ENCODE peak calls at places on chromosomes 11 and 22, in six cellular contexts. X, Z, M, N, H and V are unnamed samples.

GRCh38 chr11:63996512-63996911 is 10.3 kb downstream of the OTUB1 start:
- DNase-seq in M (no peak), X (no peak), H (no peak), Z (no peak), N (no peak), V (no peak)

GRCh38 chr11:101442171-101442570 is 141.6 kb downstream of the TRPC6 start:
- DNase-seq in X (no peak), Z (no peak), M (no peak), H (no peak), N (no peak), V (no peak)

GRCh38 chr22:20254975-20255946 is 12.9 kb downstream of the RTN4R start:
- DNase-seq in X (no peak), N (no peak), H (no peak), M (no peak), Z (no peak), V (no peak)

GRCh38 chr11:61747389-61748285 is 4.8 kb upstream of the MYRF start:
- DNase-seq in Z (peak), M (peak), N (peak), X (peak), H (peak), V (peak)

GRCh38 chr11:116330439-116331185 is 442.2 kb downstream of the BUD13 start:
- DNase-seq in N (no peak), H (no peak), Z (no peak), M (no peak), X (no peak), V (no peak)

GRCh38 chr11:71458146-71459070 is 5.4 kb downstream of the NADSYN1 start:
- DNase-seq in H (no peak), X (no peak), Z (no peak), N (no peak), M (peak), V (no peak)

GRCh38 chr11:128757235-128757711 is 63.4 kb downstream of the FLI1 start:
- DNase-seq in N (no peak), Z (peak), X (no peak), M (no peak), H (no peak), V (no peak)

GRCh38 chr11:35541621-35542375 is 16.4 kb upstream of the PAMR1 start:
- DNase-seq in N (no peak), M (no peak), Z (peak), H (no peak), X (no peak), V (no peak)

GRCh38 chr11:128814856-128815705 is 52.0 kb downstream of the KCNJ1 start:
- DNase-seq in X (no peak), N (peak), H (no peak), M (no peak), Z (no peak), V (no peak)

GRCh38 chr11:16959528-16960100 is 54.6 kb downstream of the PLEKHA7 start:
- DNase-seq in M (no peak), X (no peak), N (peak), H (no peak), Z (no peak), V (no peak)

GRCh38 chr11:134264966-134265365 is 11.2 kb upstream of the GLB1L3 start:
- DNase-seq in N (no peak), X (no peak), Z (no peak), H (no peak), M (no peak), V (no peak)

GRCh38 chr11:128689946-128690745 is 3.7 kb upstream of the FLI1 start:
- DNase-seq in M (peak), Z (no peak), X (peak), H (peak), N (peak), V (no peak)

GRCh38 chr22:38162881-38163843 is 18.5 kb downstream of the PLA2G6 start:
- DNase-seq in M (peak), X (no peak), N (no peak), Z (no peak), H (no peak), V (peak)

GRCh38 chr11:45390407-45390806 is 104.3 kb upstream of the SYT13 start:
- DNase-seq in X (no peak), N (no peak), M (peak), H (no peak), Z (no peak), V (no peak)

GRCh38 chr11:22976146-22976545 is 115.9 kb upstream of the CCDC179 start:
- DNase-seq in M (no peak), X (peak), Z (no peak), N (no peak), H (no peak), V (no peak)

GRCh38 chr11:120520091-120520822 is 8.7 kb downstream of the GRIK4 start:
- DNase-seq in H (no peak), Z (no peak), X (no peak), N (no peak), M (peak), V (peak)

GRCh38 chr22:35837328-35837727 is 119.7 kb downstream of the APOL5 start:
- DNase-seq in Z (no peak), H (no peak), X (no peak), N (no peak), M (no peak), V (no peak)

GRCh38 chr11:106087815-106088435 is 10.5 kb downstream of the AASDHPPT start:
- DNase-seq in X (peak), M (no peak), H (no peak), N (peak), Z (peak), V (peak)

GRCh38 chr11:95138448-95138847 is 48.8 kb downstream of the ENDOD1 start:
- DNase-seq in N (no peak), Z (no peak), M (no peak), X (no peak), H (no peak), V (no peak)

DNA sequence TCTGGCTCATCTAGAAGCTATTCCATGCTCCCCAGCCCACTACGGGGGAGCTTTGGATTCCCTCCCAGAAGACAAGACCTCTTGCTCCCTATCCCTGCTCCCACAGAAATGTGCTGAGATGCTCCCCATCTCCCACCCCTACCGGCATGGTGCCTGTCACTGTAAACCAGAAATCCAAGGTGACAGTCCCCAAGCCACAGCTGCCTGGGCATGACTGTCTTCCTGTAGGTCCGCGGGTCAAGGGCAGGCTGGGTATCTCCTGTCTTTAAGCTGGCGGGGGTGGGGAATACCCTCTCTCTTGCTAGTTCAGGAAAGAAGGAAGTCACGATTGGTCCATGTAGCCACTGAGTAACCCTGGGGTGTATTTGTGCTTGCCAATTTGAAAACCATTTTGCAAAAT is 12.4 kb upstream of the MYO18B start:
- DNase-seq in X (no peak), M (no peak), H (no peak), Z (no peak), N (no peak), V (no peak)
- H3K27ac ChIP-seq in X (no peak), M (no peak), H (no peak), Z (no peak), N (no peak), V (no peak)

DNA sequence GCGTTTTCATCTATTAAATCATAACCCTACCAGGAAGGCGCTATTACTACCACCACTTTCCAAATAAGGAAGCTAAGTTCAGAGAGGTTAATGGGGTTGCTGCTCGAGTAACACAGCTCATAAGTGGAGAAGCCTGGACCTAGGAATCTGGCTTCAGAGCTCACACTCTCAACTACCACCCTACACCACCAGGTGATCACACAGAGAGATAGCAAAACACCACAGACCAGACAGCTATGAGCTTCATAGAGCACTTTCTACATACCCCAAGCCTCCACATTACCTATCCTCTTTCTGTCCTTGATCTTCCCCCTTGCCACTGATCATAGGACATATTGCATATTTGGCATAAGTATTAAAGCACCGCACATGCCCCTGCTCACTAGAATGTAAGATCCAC is 65.4 kb downstream of the TIMP3 start:
- DNase-seq in M (no peak), H (no peak), Z (no peak), X (no peak), N (no peak), V (no peak)
- TF ChIP-seq CTCF in M (no peak), H (no peak), Z (no peak), X (no peak), N (no peak), V (no peak)

DNA sequence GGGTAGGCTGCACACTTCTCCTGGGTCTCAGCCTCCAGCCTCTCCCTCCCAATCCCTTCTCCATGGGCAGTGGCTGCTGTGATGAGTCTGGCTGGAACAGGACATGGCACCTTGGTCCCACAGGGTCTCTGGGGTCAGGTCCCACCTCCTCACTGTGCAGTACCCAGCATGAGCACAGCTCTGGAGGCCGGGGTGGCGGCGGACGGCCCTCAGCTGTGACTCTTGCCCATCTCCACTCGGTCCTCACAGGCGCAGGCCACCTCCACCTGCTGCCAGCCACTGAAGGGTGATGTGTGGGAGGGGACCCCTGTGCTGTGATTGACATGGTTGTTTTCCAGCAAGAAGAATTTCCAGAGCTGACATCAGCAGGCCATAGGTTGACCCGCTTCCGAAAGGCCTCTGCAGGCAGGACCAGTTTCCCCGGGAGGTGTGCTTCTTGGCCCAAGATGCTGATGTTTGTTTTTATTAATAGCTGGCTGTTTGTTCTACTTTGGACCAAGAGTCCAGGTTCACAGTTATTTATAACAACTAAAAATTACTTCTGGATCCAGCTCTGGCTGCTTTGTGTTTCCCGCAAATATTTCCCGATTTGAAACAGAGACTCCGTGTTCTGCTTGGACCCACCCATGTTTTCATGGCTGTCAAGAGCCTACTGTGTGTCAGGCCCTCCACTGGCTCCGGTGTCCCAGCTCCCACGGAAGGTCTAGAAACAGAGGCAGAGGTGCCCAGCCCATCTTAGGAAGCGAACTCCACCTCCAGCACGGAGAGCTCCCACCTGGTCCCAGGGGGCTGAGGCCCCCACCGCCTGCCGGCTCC is 45.7 kb downstream of the SCUBE1 start:
- DNase-seq in M (no peak), Z (no peak), X (peak), N (no peak), H (no peak), V (no peak)
- H3K27ac ChIP-seq in M (no peak), Z (no peak), X (no peak), N (no peak), H (no peak), V (peak)

DNA sequence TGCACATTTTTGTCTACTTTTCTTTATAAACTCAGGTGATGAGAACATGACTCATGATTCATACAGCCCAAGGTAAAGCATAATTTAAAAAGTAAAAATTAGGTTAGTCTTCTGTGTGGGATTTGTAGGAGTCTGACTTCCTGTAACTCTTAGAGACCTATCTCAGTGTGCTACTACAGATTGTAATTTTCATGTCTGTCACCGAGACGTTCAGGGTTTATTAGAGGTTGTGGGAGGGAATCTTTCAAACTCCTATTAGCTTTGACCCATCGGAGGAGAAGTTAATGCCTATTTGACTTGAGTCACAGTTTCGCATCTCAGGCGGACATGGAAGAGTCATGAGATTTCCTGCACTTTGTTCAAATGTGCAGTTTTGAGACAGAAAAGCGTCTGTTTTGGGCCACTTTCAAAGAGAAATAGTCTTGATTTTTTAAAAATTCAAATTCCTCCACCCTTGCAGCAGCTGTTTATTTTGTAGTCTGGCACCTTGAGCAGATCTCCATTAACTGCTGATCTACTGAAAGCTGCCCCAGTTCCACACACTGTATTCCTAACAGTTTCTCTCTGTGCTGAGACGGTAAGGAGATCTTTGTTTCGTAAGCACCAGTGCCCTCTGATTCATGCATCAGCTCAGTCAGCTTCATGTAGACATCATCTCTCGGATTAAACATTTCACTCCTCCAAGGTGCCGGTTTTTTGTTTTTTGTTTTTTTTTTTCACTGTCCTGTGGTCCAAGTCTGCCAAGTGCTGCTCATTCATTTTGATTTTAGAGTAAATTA is 24.3 kb downstream of the ALKBH3 start:
- DNase-seq in Z (no peak), H (no peak), N (no peak), M (no peak), X (no peak), V (no peak)
- TF ChIP-seq CTCF in Z (no peak), H (no peak), N (no peak), M (no peak), X (no peak), V (no peak)

GRCh38 chr22:48491451-48491941 is 1336.2 kb downstream of the BRD1 start:
- DNase-seq in N (peak), X (peak), Z (peak), M (peak), H (peak), V (peak)
- H3K27ac ChIP-seq in N (no peak), X (no peak), Z (no peak), M (no peak), H (no peak), V (no peak)

GRCh38 chr11:117822031-117822521 is 2.5 kb downstream of the FXYD2 start:
- DNase-seq in M (no peak), N (peak), H (peak), Z (no peak), X (no peak), V (peak)
- TF ChIP-seq CTCF in M (peak), N (peak), H (peak), Z (peak), X (peak), V (peak)

DNA sequence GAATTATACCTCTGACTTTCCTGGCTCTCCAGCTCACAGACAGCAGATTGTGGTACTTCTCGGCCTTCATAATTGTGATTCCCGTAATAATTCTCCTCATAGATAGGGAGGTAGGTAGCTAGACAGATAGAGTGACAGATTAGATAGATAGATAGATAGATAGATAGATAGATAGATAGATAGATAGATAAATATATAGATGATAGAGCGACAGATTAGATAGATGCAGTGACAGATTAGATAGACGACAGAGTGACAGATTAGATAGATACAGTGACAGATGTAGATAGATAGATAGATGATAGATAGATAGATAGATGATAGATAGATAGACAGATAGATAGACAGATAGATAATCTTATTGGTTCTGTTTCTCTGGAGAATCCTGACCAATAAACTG is 370.4 kb downstream of the CADM1 start:
- DNase-seq in N (no peak), H (no peak), M (no peak), X (no peak), Z (no peak), V (no peak)
- H3K27ac ChIP-seq in N (no peak), H (no peak), M (no peak), X (no peak), Z (no peak), V (no peak)

GRCh38 chr11:44037658-44037998 is 10.2 kb upstream of the ACCSL start:
- DNase-seq in H (no peak), M (no peak), X (no peak), N (no peak), Z (no peak), V (no peak)
- TF ChIP-seq CTCF in H (no peak), M (no peak), X (no peak), N (peak), Z (no peak), V (peak)

DNA sequence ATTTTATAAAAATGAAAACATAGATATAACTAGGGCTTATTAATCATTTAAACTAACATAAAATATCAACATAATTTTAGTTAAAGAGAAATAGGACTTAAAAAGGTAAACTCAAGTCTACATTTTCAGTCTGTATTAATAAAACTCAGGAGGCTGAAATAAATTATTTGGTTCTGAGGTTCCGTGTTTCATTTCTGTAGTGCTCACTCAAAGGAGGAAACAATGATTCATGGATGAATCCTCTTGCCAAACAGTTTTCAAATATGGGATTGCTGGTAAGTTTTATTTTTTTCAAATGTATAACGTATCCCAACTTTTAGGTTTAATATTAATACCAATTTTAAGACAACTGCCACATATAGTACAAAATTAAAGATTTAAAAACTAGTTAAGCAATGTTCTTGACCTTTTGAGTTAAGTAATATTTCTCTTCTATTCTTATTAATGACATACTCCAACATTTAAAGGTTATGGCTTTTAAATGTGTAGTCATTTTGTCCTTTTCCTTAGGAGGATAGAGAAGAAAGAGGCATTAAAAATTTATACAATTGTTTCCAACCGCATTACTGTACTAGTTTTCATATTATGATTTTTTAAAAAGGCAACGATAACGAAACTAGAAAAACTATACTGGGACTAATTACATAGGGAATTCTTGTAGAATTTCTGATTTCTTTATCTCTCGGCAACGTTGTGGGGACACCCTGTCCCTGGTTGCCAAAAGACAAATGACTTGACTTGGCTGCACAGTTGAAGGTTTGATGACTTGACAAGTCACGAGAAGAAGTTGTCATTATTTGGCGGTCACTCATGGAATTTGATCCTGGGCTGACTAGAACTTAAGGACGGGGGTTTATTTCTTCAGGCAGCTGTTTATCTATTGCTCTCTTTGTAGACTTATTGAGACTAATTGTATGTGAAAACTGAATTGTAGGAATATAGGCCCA is 69.2 kb upstream of the ADSL start:
- DNase-seq in M (no peak), Z (no peak), X (no peak), N (no peak), H (no peak), V (no peak)
- H3K27ac ChIP-seq in M (peak), Z (peak), X (peak), N (no peak), H (peak), V (peak)